ENCODE peak calls at places on chromosome 3, in four cellular contexts. F is dorsolateral prefrontal cortex, K is heart left ventricle, V is K562. M is an unnamed sample.
A peak's percentile ranks its signal among the peaks of the same experiment; 100 is the strongest.

GRCh38 chr3:140715035-140715434 is 37.2 kb downstream of the TRIM42 start:
- DNase-seq in V (no peak), K (no peak), F (no peak), M (peak; percentile 31)

GRCh38 chr3:158810823-158811425 is 9.1 kb downstream of the MFSD1 start:
- DNase-seq in F (no peak), K (no peak), V (no peak), M (no peak)

GRCh38 chr3:186587183-186587582 is 16.7 kb downstream of the DNAJB11 start:
- DNase-seq in V (no peak), F (no peak), K (no peak), M (no peak)

GRCh38 chr3:42022355-42022754 is 60.5 kb upstream of the ULK4 start:
- DNase-seq in V (no peak), K (no peak), F (no peak), M (no peak)

GRCh38 chr3:106277731-106278130 is 408.9 kb upstream of the CBLB start:
- DNase-seq in V (no peak), K (no peak), F (no peak), M (no peak)

GRCh38 chr3:149936812-149937230 is 33.9 kb downstream of the PFN2 start:
- DNase-seq in K (peak; percentile 46), V (peak; percentile 58), F (no peak), M (no peak)

GRCh38 chr3:194537732-194538247 is 51.0 kb upstream of the ATP13A3 start:
- DNase-seq in V (no peak), F (no peak), K (no peak), M (peak; percentile 40)

GRCh38 chr3:69246612-69247011 is 124.2 kb upstream of the LMOD3 start:
- DNase-seq in K (no peak), F (no peak), V (no peak), M (no peak)

GRCh38 chr3:111862415-111862814 is 3.4 kb downstream of the PHLDB2 start:
- DNase-seq in F (no peak), K (no peak), V (no peak), M (no peak)
- H3K27ac ChIP-seq in F (no peak overlapping the region), K (peak overlapping the region; percentile 95), V (no peak overlapping the region), M (no peak overlapping the region)

DNA sequence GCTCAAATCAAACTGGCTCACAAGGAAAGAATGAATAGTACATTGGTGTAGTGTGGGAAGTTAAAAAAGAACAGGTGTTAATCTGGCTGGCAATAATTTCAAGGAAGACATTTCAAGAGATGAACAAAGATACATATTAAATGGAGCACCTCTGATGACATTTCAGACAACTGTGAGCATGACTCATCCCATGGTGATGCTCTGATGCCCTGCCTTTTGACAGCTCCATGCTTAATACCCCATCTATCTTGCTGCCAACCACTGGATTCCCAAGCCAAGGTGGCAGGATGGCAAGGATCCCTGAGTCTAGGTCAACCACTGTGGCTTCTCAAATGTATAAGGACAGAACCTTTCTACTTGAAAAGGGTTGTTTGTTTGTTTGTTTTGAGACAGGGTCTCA is 29.3 kb downstream of the LRRC2 start:
- DNase-seq in V (no peak), F (no peak), K (no peak), M (no peak)
- H3K27ac ChIP-seq in V (no peak overlapping the region), F (no peak overlapping the region), K (no peak overlapping the region), M (no peak overlapping the region)

DNA sequence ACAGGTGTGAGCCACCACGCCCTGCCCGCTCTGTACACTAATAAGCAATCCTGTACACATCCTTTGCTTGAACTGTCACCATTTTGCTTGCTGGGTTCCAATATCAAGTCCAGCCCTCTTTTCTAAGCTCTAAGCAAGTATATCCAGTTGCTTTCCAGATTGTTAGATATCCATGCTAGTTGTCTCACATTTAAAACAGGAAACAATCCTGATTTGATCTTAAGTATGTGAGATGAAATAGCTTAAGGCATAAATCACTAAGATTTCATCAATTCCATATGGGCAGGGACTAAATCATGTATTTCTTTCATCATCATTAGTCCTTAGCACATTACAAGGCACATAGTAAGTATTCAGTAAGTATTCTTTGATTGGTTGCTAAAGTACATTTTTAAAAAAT is 16.2 kb downstream of the ATP11B start:
- DNase-seq in F (no peak), K (no peak), V (no peak), M (no peak)
- H3K27ac ChIP-seq in F (no peak overlapping the region), K (no peak overlapping the region), V (no peak overlapping the region), M (no peak overlapping the region)

GRCh38 chr3:52315977-52316764 is at the start of gene DNAH1:
- DNase-seq in F (no peak), K (no peak), V (no peak), M (no peak)
- H3K27ac ChIP-seq in F (no peak within 1 kb of the TSS), K (peak within 1 kb of the TSS; percentile 30), V (no peak within 1 kb of the TSS), M (no peak within 1 kb of the TSS)

GRCh38 chr3:183328823-183329222 is 75.8 kb downstream of the B3GNT5 start:
- DNase-seq in F (no peak), K (no peak), V (no peak), M (no peak)

GRCh38 chr3:183327343-183327742 is 74.3 kb downstream of the B3GNT5 start:
- DNase-seq in K (no peak), V (no peak), F (no peak), M (no peak)

GRCh38 chr3:183330881-183331280 is 77.8 kb downstream of the B3GNT5 start:
- DNase-seq in K (no peak), V (peak; percentile 41), F (no peak), M (no peak)

GRCh38 chr3:183329543-183329942 is 76.5 kb downstream of the B3GNT5 start:
- DNase-seq in V (no peak), K (no peak), F (no peak), M (no peak)

GRCh38 chr3:183328164-183328563 is 75.1 kb downstream of the B3GNT5 start:
- DNase-seq in V (no peak), K (no peak), F (no peak), M (no peak)
- H3K27ac ChIP-seq in V (no peak overlapping the region), K (no peak overlapping the region), F (no peak overlapping the region), M (no peak overlapping the region)

DNA sequence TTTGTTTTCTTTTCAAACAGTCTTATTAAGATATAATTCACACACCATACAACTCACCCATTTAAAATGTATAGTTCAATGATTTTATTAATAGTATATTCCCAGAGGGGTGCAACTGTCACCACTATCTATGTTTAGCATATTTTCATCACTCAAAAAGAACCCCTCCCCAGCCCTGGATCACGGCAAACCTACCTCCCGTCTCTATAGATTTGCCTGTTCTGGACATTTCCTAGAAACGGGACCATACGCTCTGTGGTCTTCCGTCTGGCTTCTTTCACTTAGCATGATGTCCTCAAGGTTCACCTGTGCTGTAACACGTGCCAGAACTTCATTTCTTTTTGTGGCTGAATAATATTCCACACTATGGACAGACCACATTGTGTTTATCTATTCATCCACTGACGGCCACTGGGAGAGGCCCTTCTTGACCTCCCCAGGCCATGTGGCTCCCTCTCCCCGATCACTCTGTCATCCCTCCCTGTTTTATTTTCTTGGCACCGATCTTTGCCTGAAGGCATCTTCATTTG is 56.4 kb downstream of the IQSEC1 start:
- DNase-seq in K (no peak), F (no peak), V (no peak), M (no peak)
- H3K27ac ChIP-seq in K (peak overlapping the region; percentile 79), F (peak overlapping the region; percentile 26), V (peak overlapping the region; percentile 16), M (no peak overlapping the region)

GRCh38 chr3:53772562-53773329 is 73.5 kb downstream of the CHDH start:
- DNase-seq in F (no peak), K (no peak), V (no peak), M (no peak)
- H3K27ac ChIP-seq in F (peak overlapping the region; percentile 64), K (no peak overlapping the region), V (no peak overlapping the region), M (no peak overlapping the region)

M was measured in epithelial cell of prostate.